ENCODE peak calls at places on chromosome 10, in nine cellular contexts. One of them, this sample, is unnamed. For H3K4me1, the result is how much of the 10 kb centered on the place peaks cover.

GRCh38 chr10:31031205-31031665 is 430 bp downstream of the ZNF438 start:
- DNase-seq in CD8-positive, alpha-beta T cell: no peak
- DNase-seq in uterus: no peak
- DNase-seq in GM23248: peak
- DNase-seq in prostate gland: no peak
- DNase-seq in GM23338: no peak
- DNase-seq in Panc1: peak
- DNase-seq in transverse colon: no peak
- DNase-seq in left ventricle myocardium inferior: no peak
- DNase-seq in this sample: no peak

GRCh38 chr10:58586282-58586681 is 73.6 kb downstream of the BICC1 start:
- DNase-seq in CD8-positive, alpha-beta T cell: no peak
- DNase-seq in uterus: no peak
- DNase-seq in GM23248: no peak
- DNase-seq in prostate gland: no peak
- DNase-seq in GM23338: no peak
- DNase-seq in Panc1: no peak
- DNase-seq in transverse colon: no peak
- DNase-seq in left ventricle myocardium inferior: no peak
- DNase-seq in this sample: no peak

GRCh38 chr10:133209641-133210040 is 20.4 kb upstream of the UTF1 start:
- DNase-seq in CD8-positive, alpha-beta T cell: no peak
- DNase-seq in uterus: no peak
- DNase-seq in GM23248: no peak
- DNase-seq in prostate gland: no peak
- DNase-seq in GM23338: no peak
- DNase-seq in Panc1: no peak
- DNase-seq in transverse colon: no peak
- DNase-seq in left ventricle myocardium inferior: no peak
- DNase-seq in this sample: no peak

GRCh38 chr10:13162013-13162364 is 631 bp downstream of the MCM10 start:
- DNase-seq in CD8-positive, alpha-beta T cell: no peak
- DNase-seq in uterus: no peak
- DNase-seq in GM23248: peak
- DNase-seq in prostate gland: no peak
- DNase-seq in GM23338: no peak
- DNase-seq in Panc1: no peak
- DNase-seq in transverse colon: no peak
- DNase-seq in left ventricle myocardium inferior: no peak
- DNase-seq in this sample: no peak

GRCh38 chr10:4331150-4331549 is 494.9 kb upstream of the AKR1E2 start:
- DNase-seq in CD8-positive, alpha-beta T cell: no peak
- DNase-seq in uterus: no peak
- DNase-seq in GM23248: no peak
- DNase-seq in prostate gland: no peak
- DNase-seq in GM23338: no peak
- DNase-seq in Panc1: no peak
- DNase-seq in transverse colon: no peak
- DNase-seq in left ventricle myocardium inferior: no peak
- DNase-seq in this sample: no peak

GRCh38 chr10:76973515-76974289 is 663.9 kb downstream of the KCNMA1 start:
- DNase-seq in CD8-positive, alpha-beta T cell: no peak
- DNase-seq in uterus: peak
- DNase-seq in GM23248: peak
- DNase-seq in prostate gland: no peak
- DNase-seq in GM23338: no peak
- DNase-seq in Panc1: no peak
- DNase-seq in transverse colon: no peak
- DNase-seq in left ventricle myocardium inferior: no peak
- DNase-seq in this sample: no peak

GRCh38 chr10:90224791-90225566 is 523.6 kb downstream of the KIF20B start:
- DNase-seq in CD8-positive, alpha-beta T cell: no peak
- DNase-seq in uterus: no peak
- DNase-seq in GM23248: no peak
- DNase-seq in prostate gland: no peak
- DNase-seq in GM23338: no peak
- DNase-seq in Panc1: no peak
- DNase-seq in transverse colon: no peak
- DNase-seq in left ventricle myocardium inferior: no peak
- DNase-seq in this sample: no peak

GRCh38 chr10:20963721-20964595 is 66.8 kb upstream of the NEBL start:
- DNase-seq in CD8-positive, alpha-beta T cell: no peak
- DNase-seq in uterus: no peak
- DNase-seq in GM23248: no peak
- DNase-seq in prostate gland: no peak
- DNase-seq in GM23338: no peak
- DNase-seq in Panc1: no peak
- DNase-seq in transverse colon: no peak
- DNase-seq in left ventricle myocardium inferior: no peak
- DNase-seq in this sample: no peak

GRCh38 chr10:22315455-22316285 is 518 bp upstream of the COMMD3 start:
- DNase-seq in CD8-positive, alpha-beta T cell: no peak
- DNase-seq in uterus: no peak
- DNase-seq in GM23248: peak
- DNase-seq in prostate gland: no peak
- DNase-seq in GM23338: peak
- DNase-seq in Panc1: no peak
- DNase-seq in transverse colon: no peak
- DNase-seq in left ventricle myocardium inferior: no peak
- DNase-seq in this sample: no peak

GRCh38 chr10:68032113-68032512 is 43.0 kb downstream of the HERC4 start:
- DNase-seq in CD8-positive, alpha-beta T cell: no peak
- DNase-seq in uterus: no peak
- DNase-seq in GM23248: no peak
- DNase-seq in prostate gland: no peak
- DNase-seq in GM23338: no peak
- DNase-seq in Panc1: no peak
- DNase-seq in transverse colon: no peak
- DNase-seq in left ventricle myocardium inferior: no peak
- DNase-seq in this sample: no peak

GRCh38 chr10:14623931-14624330 is 150.8 kb downstream of the FAM107B start:
- DNase-seq in CD8-positive, alpha-beta T cell: no peak
- DNase-seq in uterus: no peak
- DNase-seq in GM23248: no peak
- DNase-seq in prostate gland: no peak
- DNase-seq in GM23338: no peak
- DNase-seq in Panc1: no peak
- DNase-seq in transverse colon: no peak
- DNase-seq in left ventricle myocardium inferior: no peak
- DNase-seq in this sample: no peak

GRCh38 chr10:127338391-127339108 is 142.2 kb upstream of the INSYN2A start:
- DNase-seq in CD8-positive, alpha-beta T cell: no peak
- DNase-seq in uterus: peak
- DNase-seq in GM23248: peak
- DNase-seq in prostate gland: no peak
- DNase-seq in GM23338: no peak
- DNase-seq in Panc1: no peak
- DNase-seq in transverse colon: no peak
- DNase-seq in left ventricle myocardium inferior: no peak
- DNase-seq in this sample: no peak

GRCh38 chr10:43731486-43731885 is 82.8 kb upstream of the ZNF32 start:
- DNase-seq in CD8-positive, alpha-beta T cell: no peak
- DNase-seq in uterus: no peak
- DNase-seq in GM23248: no peak
- DNase-seq in prostate gland: no peak
- DNase-seq in GM23338: no peak
- DNase-seq in Panc1: no peak
- DNase-seq in transverse colon: no peak
- DNase-seq in left ventricle myocardium inferior: no peak
- DNase-seq in this sample: no peak

GRCh38 chr10:5573968-5574641 is 49.3 kb downstream of the CALML3 start:
- DNase-seq in CD8-positive, alpha-beta T cell: no peak
- DNase-seq in uterus: no peak
- DNase-seq in GM23248: no peak
- DNase-seq in prostate gland: peak
- DNase-seq in GM23338: no peak
- DNase-seq in Panc1: no peak
- DNase-seq in transverse colon: no peak
- DNase-seq in left ventricle myocardium inferior: peak
- DNase-seq in this sample: peak

GRCh38 chr10:60757422-60757895 is 20.8 kb upstream of the CDK1 start:
- DNase-seq in CD8-positive, alpha-beta T cell: no peak
- DNase-seq in uterus: no peak
- DNase-seq in GM23248: no peak
- DNase-seq in prostate gland: no peak
- DNase-seq in GM23338: peak
- DNase-seq in Panc1: no peak
- DNase-seq in transverse colon: no peak
- DNase-seq in left ventricle myocardium inferior: no peak
- DNase-seq in this sample: no peak

GRCh38 chr10:46254467-46254866 is 32.3 kb upstream of the ANTXRL start:
- DNase-seq in CD8-positive, alpha-beta T cell: no peak
- DNase-seq in uterus: no peak
- DNase-seq in GM23248: no peak
- DNase-seq in prostate gland: no peak
- DNase-seq in GM23338: no peak
- DNase-seq in Panc1: no peak
- DNase-seq in transverse colon: no peak
- DNase-seq in left ventricle myocardium inferior: no peak
- DNase-seq in this sample: no peak

DNA sequence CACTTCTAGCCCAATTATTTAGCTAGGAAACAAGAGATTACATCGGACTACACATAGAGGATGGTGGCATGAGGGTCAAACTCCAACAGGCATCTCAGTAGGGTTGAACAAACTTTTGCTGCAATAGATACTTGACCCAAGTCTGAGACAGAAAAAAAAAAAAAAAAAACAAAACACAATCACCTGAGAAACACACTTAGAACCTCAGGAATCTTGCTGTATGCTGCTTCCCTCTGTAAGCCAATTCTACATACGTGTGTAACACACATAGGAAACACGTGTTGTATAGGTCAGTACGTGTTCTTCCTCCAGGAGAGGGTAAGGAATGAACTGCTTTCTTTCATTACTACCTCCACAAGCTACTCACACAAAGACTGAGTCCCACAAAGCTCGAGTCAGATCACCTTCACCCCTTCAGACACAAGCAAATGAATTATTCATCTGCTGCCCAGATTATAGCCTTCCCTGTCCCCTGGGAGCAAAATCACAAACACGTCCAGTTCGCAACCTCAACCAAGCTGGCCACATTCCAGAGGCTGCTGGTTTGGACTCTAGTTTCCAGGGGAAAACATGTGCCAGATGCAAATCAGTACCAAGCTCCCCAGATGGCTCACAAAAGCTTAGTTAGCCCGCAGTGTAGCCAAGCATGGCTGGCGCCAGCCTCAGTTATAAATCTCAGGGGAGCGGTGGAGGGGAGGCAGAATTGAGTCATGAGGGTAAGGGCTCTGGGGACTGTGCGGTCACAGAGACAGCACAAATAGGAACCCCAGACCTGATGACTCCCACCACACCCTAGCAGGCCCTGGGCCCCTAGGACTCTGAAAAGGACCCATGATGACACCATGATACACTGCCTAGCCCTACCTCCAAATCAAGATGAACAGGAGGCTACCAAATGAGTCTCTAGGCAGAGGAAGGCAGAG is 15.1 kb downstream of the PSAP start:
- DNase-seq in CD8-positive, alpha-beta T cell: no peak
- DNase-seq in uterus: peak
- DNase-seq in GM23248: peak
- DNase-seq in prostate gland: no peak
- DNase-seq in GM23338: no peak
- DNase-seq in Panc1: no peak
- DNase-seq in transverse colon: peak
- DNase-seq in left ventricle myocardium inferior: peak
- DNase-seq in this sample: no peak
- H3K4me3 ChIP-seq in CD8-positive, alpha-beta T cell: no peak
- H3K4me3 ChIP-seq in uterus: no peak
- H3K4me3 ChIP-seq in GM23248: peak
- H3K4me3 ChIP-seq in prostate gland: no peak
- H3K4me3 ChIP-seq in GM23338: no peak
- H3K4me3 ChIP-seq in Panc1: peak
- H3K4me3 ChIP-seq in transverse colon: no peak
- H3K4me3 ChIP-seq in left ventricle myocardium inferior: peak
- H3K4me3 ChIP-seq in this sample: no peak

GRCh38 chr10:7410306-7410799 is 481 bp downstream of the SFMBT2 start:
- DNase-seq in CD8-positive, alpha-beta T cell: no peak
- DNase-seq in uterus: peak
- DNase-seq in GM23248: peak
- DNase-seq in prostate gland: no peak
- DNase-seq in GM23338: peak
- DNase-seq in Panc1: no peak
- DNase-seq in transverse colon: peak
- DNase-seq in left ventricle myocardium inferior: peak
- DNase-seq in this sample: peak
- H3K4me1 ChIP-seq in CD8-positive, alpha-beta T cell: under half
- H3K4me1 ChIP-seq in uterus: under half
- H3K4me1 ChIP-seq in GM23248: under half
- H3K4me1 ChIP-seq in prostate gland: under half
- H3K4me1 ChIP-seq in GM23338: under half
- H3K4me1 ChIP-seq in Panc1: under half
- H3K4me1 ChIP-seq in transverse colon: under half
- H3K4me1 ChIP-seq in left ventricle myocardium inferior: half or more
- H3K4me1 ChIP-seq in this sample: under half

GRCh38 chr10:8758029-8758428 is 703.5 kb downstream of the GATA3 start:
- DNase-seq in CD8-positive, alpha-beta T cell: no peak
- DNase-seq in uterus: no peak
- DNase-seq in GM23248: no peak
- DNase-seq in prostate gland: no peak
- DNase-seq in GM23338: no peak
- DNase-seq in Panc1: no peak
- DNase-seq in transverse colon: no peak
- DNase-seq in left ventricle myocardium inferior: no peak
- DNase-seq in this sample: no peak
- H3K27ac ChIP-seq in CD8-positive, alpha-beta T cell: no peak
- H3K27ac ChIP-seq in uterus: no peak
- H3K27ac ChIP-seq in GM23248: no peak
- H3K27ac ChIP-seq in prostate gland: no peak
- H3K27ac ChIP-seq in GM23338: no peak
- H3K27ac ChIP-seq in Panc1: no peak
- H3K27ac ChIP-seq in transverse colon: no peak
- H3K27ac ChIP-seq in left ventricle myocardium inferior: no peak
- H3K27ac ChIP-seq in this sample: no peak

GRCh38 chr10:72800741-72801092 is 92.8 kb upstream of the OIT3 start:
- DNase-seq in CD8-positive, alpha-beta T cell: no peak
- DNase-seq in uterus: no peak
- DNase-seq in GM23248: no peak
- DNase-seq in prostate gland: no peak
- DNase-seq in GM23338: no peak
- DNase-seq in Panc1: no peak
- DNase-seq in transverse colon: no peak
- DNase-seq in left ventricle myocardium inferior: no peak
- DNase-seq in this sample: no peak

GRCh38 chr10:72801263-72801868 is 92.2 kb upstream of the OIT3 start:
- DNase-seq in CD8-positive, alpha-beta T cell: no peak
- DNase-seq in uterus: no peak
- DNase-seq in GM23248: no peak
- DNase-seq in prostate gland: no peak
- DNase-seq in GM23338: no peak
- DNase-seq in Panc1: no peak
- DNase-seq in transverse colon: no peak
- DNase-seq in left ventricle myocardium inferior: no peak
- DNase-seq in this sample: no peak

GRCh38 chr10:72800000-72800740 is 93.4 kb upstream of the OIT3 start:
- DNase-seq in CD8-positive, alpha-beta T cell: no peak
- DNase-seq in uterus: no peak
- DNase-seq in GM23248: peak
- DNase-seq in prostate gland: no peak
- DNase-seq in GM23338: peak
- DNase-seq in Panc1: no peak
- DNase-seq in transverse colon: no peak
- DNase-seq in left ventricle myocardium inferior: no peak
- DNase-seq in this sample: no peak

GRCh38 chr10:72802291-72803118 is 91.0 kb upstream of the OIT3 start:
- DNase-seq in CD8-positive, alpha-beta T cell: no peak
- DNase-seq in uterus: no peak
- DNase-seq in GM23248: peak
- DNase-seq in prostate gland: no peak
- DNase-seq in GM23338: no peak
- DNase-seq in Panc1: no peak
- DNase-seq in transverse colon: no peak
- DNase-seq in left ventricle myocardium inferior: no peak
- DNase-seq in this sample: no peak

GRCh38 chr10:72803119-72803505 is 90.4 kb upstream of the OIT3 start:
- DNase-seq in CD8-positive, alpha-beta T cell: no peak
- DNase-seq in uterus: no peak
- DNase-seq in GM23248: peak
- DNase-seq in prostate gland: no peak
- DNase-seq in GM23338: no peak
- DNase-seq in Panc1: no peak
- DNase-seq in transverse colon: no peak
- DNase-seq in left ventricle myocardium inferior: no peak
- DNase-seq in this sample: no peak
- H3K4me3 ChIP-seq in CD8-positive, alpha-beta T cell: no peak
- H3K4me3 ChIP-seq in uterus: peak
- H3K4me3 ChIP-seq in GM23248: peak
- H3K4me3 ChIP-seq in prostate gland: no peak
- H3K4me3 ChIP-seq in GM23338: no peak
- H3K4me3 ChIP-seq in Panc1: no peak
- H3K4me3 ChIP-seq in transverse colon: no peak
- H3K4me3 ChIP-seq in left ventricle myocardium inferior: peak
- H3K4me3 ChIP-seq in this sample: no peak

This sample was measured in CD8-positive, alpha-beta memory T cell.